ENCODE peak calls at places on chromosomes 6 and 20, in five cellular contexts. One of them, this sample, is unnamed.

GRCh38 chr6:77094821-77095220 is 368.5 kb downstream of the HTR1B start:
- DNase-seq in psoas muscle: no peak
- DNase-seq in Panc1: no peak
- DNase-seq in pancreas: no peak
- DNase-seq in gastrocnemius medialis: no peak
- DNase-seq in this sample: no peak

GRCh38 chr6:85124472-85125428 is 325.1 kb upstream of the NT5E start:
- DNase-seq in gastrocnemius medialis: no peak
- DNase-seq in psoas muscle: no peak
- DNase-seq in pancreas: no peak
- DNase-seq in Panc1: no peak
- DNase-seq in this sample: no peak

GRCh38 chr6:44161997-44162338 is 3.3 kb downstream of the CAPN11 start:
- DNase-seq in pancreas: no peak
- DNase-seq in psoas muscle: no peak
- DNase-seq in gastrocnemius medialis: no peak
- DNase-seq in Panc1: no peak
- DNase-seq in this sample: no peak

GRCh38 chr20:41178495-41178894 is 41.2 kb downstream of the PLCG1 start:
- DNase-seq in psoas muscle: no peak
- DNase-seq in gastrocnemius medialis: peak; percentile 4
- DNase-seq in Panc1: no peak
- DNase-seq in pancreas: no peak
- DNase-seq in this sample: no peak

GRCh38 chr20:4519530-4519929 is 202.2 kb upstream of the PRND start:
- DNase-seq in Panc1: no peak
- DNase-seq in psoas muscle: no peak
- DNase-seq in pancreas: no peak
- DNase-seq in gastrocnemius medialis: no peak
- DNase-seq in this sample: no peak

GRCh38 chr6:30206799-30207618 is 6.2 kb downstream of the TRIM26 start:
- DNase-seq in Panc1: no peak
- DNase-seq in psoas muscle: no peak
- DNase-seq in gastrocnemius medialis: peak; percentile 66
- DNase-seq in pancreas: no peak
- DNase-seq in this sample: peak; percentile 67

GRCh38 chr20:38297916-38298674 is 5.9 kb upstream of the BPI start:
- DNase-seq in gastrocnemius medialis: no peak
- DNase-seq in pancreas: no peak
- DNase-seq in psoas muscle: no peak
- DNase-seq in Panc1: no peak
- DNase-seq in this sample: no peak

GRCh38 chr20:32536861-32537656 is 48.1 kb downstream of the NOL4L start:
- DNase-seq in Panc1: no peak
- DNase-seq in gastrocnemius medialis: no peak
- DNase-seq in pancreas: peak; percentile 81
- DNase-seq in psoas muscle: peak; percentile 20
- DNase-seq in this sample: peak; percentile 81

GRCh38 chr6:128570439-128571063 is 50.2 kb upstream of the PTPRK start:
- DNase-seq in psoas muscle: no peak
- DNase-seq in gastrocnemius medialis: no peak
- DNase-seq in pancreas: no peak
- DNase-seq in Panc1: no peak
- DNase-seq in this sample: no peak

GRCh38 chr6:111793711-111794111 is 79.5 kb downstream of the FYN start:
- DNase-seq in pancreas: no peak
- DNase-seq in psoas muscle: no peak
- DNase-seq in gastrocnemius medialis: no peak
- DNase-seq in Panc1: no peak
- DNase-seq in this sample: no peak

GRCh38 chr6:114084327-114084890 is 113.5 kb upstream of the HDAC2 start:
- DNase-seq in psoas muscle: no peak
- DNase-seq in gastrocnemius medialis: no peak
- DNase-seq in pancreas: no peak
- DNase-seq in Panc1: no peak
- DNase-seq in this sample: no peak

GRCh38 chr20:5933802-5934436 is 16.4 kb downstream of the TRMT6 start:
- DNase-seq in pancreas: no peak
- DNase-seq in gastrocnemius medialis: no peak
- DNase-seq in Panc1: peak; percentile 25
- DNase-seq in psoas muscle: no peak
- DNase-seq in this sample: no peak

GRCh38 chr6:149273318-149273717 is 44.2 kb upstream of the TAB2 start:
- DNase-seq in pancreas: no peak
- DNase-seq in gastrocnemius medialis: no peak
- DNase-seq in Panc1: no peak
- DNase-seq in psoas muscle: no peak
- DNase-seq in this sample: peak; percentile 73

GRCh38 chr6:54921891-54922290 is 75.3 kb downstream of the FAM83B start:
- DNase-seq in pancreas: no peak
- DNase-seq in Panc1: no peak
- DNase-seq in psoas muscle: no peak
- DNase-seq in gastrocnemius medialis: no peak
- DNase-seq in this sample: no peak

GRCh38 chr6:26020983-26021349 is 58.4 kb downstream of the TRIM38 start:
- DNase-seq in Panc1: no peak
- DNase-seq in psoas muscle: peak; percentile 62
- DNase-seq in pancreas: peak; percentile 57
- DNase-seq in gastrocnemius medialis: peak; percentile 30
- DNase-seq in this sample: peak; percentile 84

GRCh38 chr20:32990426-32990825 is 13.8 kb downstream of the SUN5 start:
- DNase-seq in gastrocnemius medialis: no peak
- DNase-seq in pancreas: no peak
- DNase-seq in psoas muscle: no peak
- DNase-seq in Panc1: no peak
- DNase-seq in this sample: no peak

GRCh38 chr6:36924131-36924530 is 30.4 kb upstream of the PI16 start:
- DNase-seq in Panc1: no peak
- DNase-seq in pancreas: no peak
- DNase-seq in gastrocnemius medialis: no peak
- DNase-seq in psoas muscle: no peak
- DNase-seq in this sample: no peak

GRCh38 chr20:33825340-33826269 is 14.5 kb downstream of the CHMP4B start:
- DNase-seq in gastrocnemius medialis: no peak
- DNase-seq in psoas muscle: no peak
- DNase-seq in pancreas: no peak
- DNase-seq in Panc1: no peak
- DNase-seq in this sample: no peak

GRCh38 chr20:51802170-51802745 is at the start of gene SALL4:
- DNase-seq in Panc1: no peak
- DNase-seq in pancreas: peak; percentile 18
- DNase-seq in psoas muscle: no peak
- DNase-seq in gastrocnemius medialis: no peak
- DNase-seq in this sample: no peak

GRCh38 chr6:1576711-1577110 is 33.0 kb upstream of the FOXC1 start:
- DNase-seq in Panc1: no peak
- DNase-seq in pancreas: no peak
- DNase-seq in psoas muscle: no peak
- DNase-seq in gastrocnemius medialis: no peak
- DNase-seq in this sample: no peak

GRCh38 chr6:35451354-35452185 is 568 bp upstream of the FANCE start:
- DNase-seq in psoas muscle: no peak
- DNase-seq in Panc1: no peak
- DNase-seq in gastrocnemius medialis: no peak
- DNase-seq in pancreas: no peak
- DNase-seq in this sample: no peak
- H3K4me3 ChIP-seq in psoas muscle: peak overlapping the region; percentile 78
- H3K4me3 ChIP-seq in Panc1: peak overlapping the region; percentile 62
- H3K4me3 ChIP-seq in gastrocnemius medialis: peak overlapping the region; percentile 67
- H3K4me3 ChIP-seq in pancreas: peak overlapping the region; percentile 73
- H3K4me3 ChIP-seq in this sample: peak overlapping the region; percentile 76

GRCh38 chr6:11197846-11198245 is 34.6 kb downstream of the NEDD9 start:
- DNase-seq in pancreas: no peak
- DNase-seq in Panc1: no peak
- DNase-seq in gastrocnemius medialis: no peak
- DNase-seq in psoas muscle: no peak
- DNase-seq in this sample: no peak
- H3K4me1 ChIP-seq in pancreas: peaks cover 5% of the 10 kb centered on the region
- H3K4me1 ChIP-seq in Panc1: no peaks in the 10 kb centered on the region
- H3K4me1 ChIP-seq in gastrocnemius medialis: peaks cover 27% of the 10 kb centered on the region
- H3K4me1 ChIP-seq in psoas muscle: no peaks in the 10 kb centered on the region
- H3K4me1 ChIP-seq in this sample: peaks cover 87% of the 10 kb centered on the region

GRCh38 chr20:53678315-53678989 is 84.8 kb upstream of the ZNF217 start:
- DNase-seq in psoas muscle: no peak
- DNase-seq in pancreas: no peak
- DNase-seq in Panc1: no peak
- DNase-seq in gastrocnemius medialis: no peak
- DNase-seq in this sample: no peak
- TF ChIP-seq CTCF in psoas muscle: no peak
- TF ChIP-seq CTCF in pancreas: no peak
- TF ChIP-seq CTCF in Panc1: no peak
- TF ChIP-seq CTCF in gastrocnemius medialis: no peak
- TF ChIP-seq CTCF in this sample: no peak

GRCh38 chr6:162124710-162125435 is 602.7 kb downstream of the PRKN start:
- DNase-seq in Panc1: no peak
- DNase-seq in pancreas: no peak
- DNase-seq in psoas muscle: no peak
- DNase-seq in gastrocnemius medialis: no peak
- DNase-seq in this sample: no peak

GRCh38 chr6:162123797-162124196 is 603.8 kb downstream of the PRKN start:
- DNase-seq in Panc1: no peak
- DNase-seq in pancreas: no peak
- DNase-seq in psoas muscle: no peak
- DNase-seq in gastrocnemius medialis: no peak
- DNase-seq in this sample: no peak

GRCh38 chr6:162125659-162126058 is 601.9 kb downstream of the PRKN start:
- DNase-seq in Panc1: no peak
- DNase-seq in pancreas: no peak
- DNase-seq in gastrocnemius medialis: no peak
- DNase-seq in psoas muscle: no peak
- DNase-seq in this sample: no peak
- H3K4me3 ChIP-seq in Panc1: no peak overlapping the region
- H3K4me3 ChIP-seq in pancreas: no peak overlapping the region
- H3K4me3 ChIP-seq in gastrocnemius medialis: no peak overlapping the region
- H3K4me3 ChIP-seq in psoas muscle: no peak overlapping the region
- H3K4me3 ChIP-seq in this sample: no peak overlapping the region

GRCh38 chr20:46122071-46122470 is 4.0 kb downstream of the CD40 start:
- DNase-seq in Panc1: no peak
- DNase-seq in pancreas: no peak
- DNase-seq in gastrocnemius medialis: no peak
- DNase-seq in psoas muscle: no peak
- DNase-seq in this sample: no peak
- H3K4me1 ChIP-seq in Panc1: peaks cover 13% of the 10 kb centered on the region
- H3K4me1 ChIP-seq in pancreas: no peaks in the 10 kb centered on the region
- H3K4me1 ChIP-seq in gastrocnemius medialis: peaks cover 10% of the 10 kb centered on the region
- H3K4me1 ChIP-seq in psoas muscle: peaks cover 11% of the 10 kb centered on the region
- H3K4me1 ChIP-seq in this sample: peaks cover 25% of the 10 kb centered on the region

DNA sequence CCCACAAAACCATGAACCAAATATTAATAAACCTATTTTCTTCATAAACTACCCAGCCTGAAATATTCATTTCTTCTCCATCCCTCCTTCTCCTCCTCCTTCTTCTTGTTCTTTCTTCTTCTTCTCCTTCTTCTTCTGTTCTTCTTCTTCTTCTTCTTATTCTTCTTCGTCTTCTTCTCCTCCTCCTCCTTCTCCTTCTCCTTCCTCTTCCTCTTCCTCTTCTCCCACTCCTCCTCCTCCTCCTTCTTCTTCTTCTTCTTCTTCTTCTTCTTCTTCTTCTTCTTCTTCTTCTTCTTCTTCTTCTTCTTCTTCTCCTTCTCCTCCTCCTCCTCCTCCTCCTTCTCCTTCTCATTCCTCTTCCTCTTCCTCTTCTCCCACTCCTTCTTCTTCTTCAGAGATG is 5.0 kb upstream of the TMEM74B start:
- DNase-seq in pancreas: no peak
- DNase-seq in Panc1: no peak
- DNase-seq in gastrocnemius medialis: no peak
- DNase-seq in psoas muscle: no peak
- DNase-seq in this sample: no peak
- TF ChIP-seq CTCF in pancreas: no peak
- TF ChIP-seq CTCF in Panc1: no peak
- TF ChIP-seq CTCF in gastrocnemius medialis: no peak
- TF ChIP-seq CTCF in psoas muscle: no peak
- TF ChIP-seq CTCF in this sample: no peak

DNA sequence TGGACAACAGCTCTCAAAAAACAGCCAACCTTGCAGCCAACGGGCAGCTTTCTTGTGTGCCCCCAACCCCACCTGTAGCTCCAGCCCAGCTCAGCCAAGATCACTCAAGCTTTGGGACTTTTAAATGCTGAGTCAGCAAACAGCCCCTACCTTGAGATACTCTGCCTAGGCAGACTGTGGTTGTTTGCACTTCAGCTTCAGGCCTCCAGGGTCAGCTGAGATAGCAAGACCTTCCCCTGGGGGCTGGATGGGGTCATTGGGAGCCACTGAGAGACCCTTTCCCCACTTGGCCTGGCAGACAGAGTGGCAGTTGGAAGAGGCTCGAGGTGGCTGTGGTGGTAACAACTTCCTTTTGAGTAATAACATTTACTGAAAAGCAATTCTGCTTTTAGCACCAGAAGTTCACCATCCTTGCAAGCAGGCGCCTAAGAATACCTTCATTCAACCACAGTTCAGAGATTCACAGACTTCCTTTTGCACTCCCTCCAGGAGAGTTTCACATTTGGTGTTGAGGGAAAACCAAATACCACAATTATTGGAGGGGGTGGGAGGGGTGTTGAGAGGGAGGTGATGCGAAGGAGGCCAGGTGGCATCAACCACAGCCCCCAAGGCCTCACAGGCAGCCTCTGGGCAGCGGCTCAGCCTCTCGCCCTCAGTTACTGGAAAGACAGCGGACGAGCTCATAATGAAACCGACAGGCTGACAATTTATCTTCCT is 148.0 kb downstream of the CEBPB start:
- DNase-seq in pancreas: no peak
- DNase-seq in gastrocnemius medialis: no peak
- DNase-seq in Panc1: no peak
- DNase-seq in psoas muscle: no peak
- DNase-seq in this sample: no peak
- H3K4me3 ChIP-seq in pancreas: no peak overlapping the region
- H3K4me3 ChIP-seq in gastrocnemius medialis: no peak overlapping the region
- H3K4me3 ChIP-seq in Panc1: no peak overlapping the region
- H3K4me3 ChIP-seq in psoas muscle: no peak overlapping the region
- H3K4me3 ChIP-seq in this sample: no peak overlapping the region

This sample was measured in upper lobe of right lung.